ENCODE peak calls at places on chromosomes 13 and 19, in ten cellular contexts. W, I, L, P, F, O, H, Q, S and Z are unnamed samples.

GRCh38 chr13:38872693-38873092 is 117.9 kb downstream of the STOML3 start:
- DNase-seq in L (peak), P (no peak), Q (peak), I (no peak), W (peak), F (peak), O (peak), H (no peak), S (peak), Z (peak)

GRCh38 chr19:7257148-7258041 is 36.8 kb downstream of the INSR start:
- DNase-seq in L (peak), O (no peak), S (no peak), W (peak), P (peak), H (no peak), I (peak), Q (no peak), F (no peak), Z (no peak)

GRCh38 chr13:43132911-43133310 is 109.5 kb downstream of the DNAJC15 start:
- DNase-seq in O (no peak), P (no peak), L (no peak), S (peak), W (no peak), Q (no peak), I (no peak), F (no peak), H (no peak), Z (no peak)

GRCh38 chr13:110548891-110549794 is 12.4 kb downstream of the RAB20 start:
- DNase-seq in Q (no peak), H (no peak), O (no peak), I (peak), W (peak), S (no peak), L (no peak), P (no peak), F (no peak), Z (no peak)

GRCh38 chr13:94327318-94327717 is 152.2 kb downstream of the DCT start:
- DNase-seq in O (no peak), W (no peak), Q (no peak), F (no peak), S (peak), I (no peak), H (no peak), L (no peak), P (no peak), Z (no peak)

GRCh38 chr13:107901230-107901629 is 314.1 kb downstream of the LIG4 start:
- DNase-seq in P (no peak), O (no peak), L (no peak), W (no peak), Q (no peak), H (no peak), F (no peak), S (no peak), I (no peak), Z (no peak)

GRCh38 chr19:9146882-9147281 is 6.7 kb downstream of the ZNF317 start:
- DNase-seq in P (no peak), S (no peak), H (no peak), F (no peak), L (no peak), Q (no peak), I (no peak), O (no peak), W (no peak), Z (no peak)

GRCh38 chr19:46147791-46148288 is at the start of gene IGFL2:
- DNase-seq in P (no peak), W (no peak), O (no peak), Q (no peak), F (no peak), S (no peak), I (no peak), H (no peak), L (no peak), Z (no peak)

GRCh38 chr19:32651729-32652140 is 23.2 kb downstream of the ANKRD27 start:
- DNase-seq in I (no peak), P (no peak), W (peak), L (no peak), O (no peak), S (no peak), F (peak), H (no peak), Q (peak), Z (peak)

GRCh38 chr13:48234652-48235099 is 1.7 kb downstream of the ITM2B start:
- DNase-seq in F (no peak), L (no peak), S (no peak), H (no peak), W (no peak), Q (no peak), O (no peak), P (no peak), I (no peak), Z (no peak)

GRCh38 chr13:42794572-42795275 is 13.3 kb downstream of the FAM216B start:
- DNase-seq in I (no peak), O (no peak), W (no peak), H (no peak), Q (no peak), L (no peak), S (no peak), F (no peak), P (no peak), Z (no peak)